ENCODE peak calls at places on chromosomes 5 and 9, in six cellular contexts. W is fibroblast of the aortic adventitia, P is T1000, O is neural crest cell, I is GM23248, T is T-helper 1 cell. M is an unnamed sample.

GRCh38 chr5:120919017-120919416 is 454.9 kb downstream of the PRR16 start:
- DNase-seq in T (no peak), P (no peak), I (peak; percentile 5), O (no peak), W (no peak), M (no peak)

GRCh38 chr9:114423181-114423580 is 35.4 kb upstream of the AKNA start:
- DNase-seq in I (no peak), P (no peak), T (no peak), O (no peak), W (no peak), M (no peak)

GRCh38 chr5:79774171-79774854 is 84.7 kb downstream of the CMYA5 start:
- DNase-seq in W (peak; percentile 12), T (no peak), I (peak; percentile 59), O (peak; percentile 2), P (no peak), M (no peak)

GRCh38 chr5:157799578-157799977 is 56.1 kb downstream of the LSM11 start:
- DNase-seq in W (no peak), P (no peak), I (no peak), O (no peak), T (no peak), M (no peak)

GRCh38 chr5:137470111-137470920 is 28.8 kb downstream of the SPOCK1 start:
- DNase-seq in O (no peak), I (peak; percentile 99), W (peak; percentile 98), P (peak; percentile 71), T (no peak), M (no peak)

GRCh38 chr5:41537581-41537980 is 27.2 kb upstream of the PLCXD3 start:
- DNase-seq in W (no peak), T (no peak), P (no peak), I (no peak), O (no peak), M (no peak)

GRCh38 chr9:127158995-127159801 is 36.8 kb upstream of the ANGPTL2 start:
- DNase-seq in T (no peak), W (peak; percentile 73), I (peak; percentile 96), P (no peak), O (peak; percentile 16), M (peak; percentile 84)

GRCh38 chr9:107792596-107792995 is 303.0 kb upstream of the KLF4 start:
- DNase-seq in I (no peak), T (no peak), P (no peak), O (no peak), W (no peak), M (no peak)

GRCh38 chr9:133558191-133559126 is 24.0 kb downstream of the ADAMTSL2 start:
- DNase-seq in P (no peak), T (no peak), W (peak; percentile 77), I (peak; percentile 95), O (peak; percentile 39), M (peak; percentile 34)

GRCh38 chr9:36781532-36781931 is 208.8 kb downstream of the MELK start:
- DNase-seq in P (no peak), W (no peak), T (no peak), I (no peak), O (no peak), M (peak; percentile 81)

GRCh38 chr5:131814990-131815389 is 18.2 kb upstream of the FNIP1 start:
- DNase-seq in O (no peak), W (peak; percentile 88), T (no peak), I (peak; percentile 68), P (peak; percentile 53), M (no peak)

GRCh38 chr5:133129192-133129748 is 77.5 kb downstream of the HSPA4 start:
- DNase-seq in T (no peak), I (no peak), O (no peak), P (no peak), W (no peak), M (no peak)

GRCh38 chr9:89528131-89528530 is 30.2 kb upstream of the SEMA4D start:
- DNase-seq in O (no peak), P (no peak), W (no peak), I (no peak), T (no peak), M (no peak)

GRCh38 chr5:14628346-14628745 is 36.2 kb upstream of the OTULIN start:
- DNase-seq in O (peak; percentile 68), W (peak; percentile 73), T (peak; percentile 21), I (peak; percentile 65), P (peak; percentile 3), M (peak; percentile 63)

GRCh38 chr9:93126151-93126781 is 7.8 kb downstream of the NINJ1 start:
- DNase-seq in P (no peak), W (no peak), T (peak; percentile 7), I (no peak), O (no peak), M (no peak)

GRCh38 chr9:35605336-35606137 is 475 bp downstream of the TESK1 start:
- DNase-seq in W (peak; percentile 3), P (no peak), I (peak; percentile 49), O (peak; percentile 8), T (no peak), M (no peak)

GRCh38 chr9:15018238-15018637 is 108.0 kb upstream of the FREM1 start:
- DNase-seq in W (no peak), P (no peak), O (no peak), T (no peak), I (no peak), M (no peak)

GRCh38 chr9:124559871-124560270 is 52.7 kb upstream of the NR5A1 start:
- DNase-seq in O (no peak), W (no peak), T (no peak), I (peak; percentile 49), P (no peak), M (no peak)

GRCh38 chr9:135440620-135441019 is 39.0 kb upstream of the PPP1R26 start:
- DNase-seq in O (no peak), W (no peak), I (no peak), P (no peak), T (no peak), M (no peak)

GRCh38 chr9:37951671-37952579 is 48.0 kb upstream of the SLC25A51 start:
- DNase-seq in T (no peak), I (peak; percentile 26), P (no peak), O (no peak), W (no peak), M (no peak)

GRCh38 chr5:94218374-94218773 is 400.0 kb downstream of the KIAA0825 start:
- DNase-seq in T (no peak), P (peak; percentile 43), I (peak; percentile 88), O (no peak), W (peak; percentile 79), M (no peak)

GRCh38 chr9:82327641-82328040 is 339.1 kb downstream of the SPATA31D1 start:
- DNase-seq in P (no peak), T (no peak), O (no peak), I (no peak), W (no peak), M (no peak)

GRCh38 chr5:1546556-1546955 is 22.8 kb upstream of the LPCAT1 start:
- DNase-seq in T (no peak), W (no peak), I (no peak), P (no peak), O (no peak), M (peak; percentile 7)

GRCh38 chr9:113409481-113409880 is 994 bp downstream of the POLE3 start:
- DNase-seq in T (no peak), W (no peak), P (no peak), O (no peak), I (peak; percentile 44), M (no peak)

GRCh38 chr5:34652916-34653315 is 3.2 kb upstream of the RAI14 start:
- DNase-seq in O (no peak), P (no peak), T (no peak), W (peak; percentile 92), I (peak; percentile 74), M (no peak)

GRCh38 chr5:144202725-144203124 is 32.1 kb downstream of the KCTD16 start:
- DNase-seq in O (no peak), P (no peak), I (no peak), T (no peak), W (no peak), M (no peak)

GRCh38 chr5:104659497-104659896 is 1096.9 kb upstream of the NUDT12 start:
- DNase-seq in P (no peak), O (no peak), T (no peak), W (no peak), I (no peak), M (no peak)

GRCh38 chr9:32571969-32572899 is 725 bp downstream of the NDUFB6 start:
- DNase-seq in O (peak; percentile 31), P (no peak), W (peak; percentile 79), T (peak; percentile 66), I (peak; percentile 90), M (peak; percentile 67)

GRCh38 chr9:86246752-86247161 is 12.7 kb downstream of the C9orf153 start:
- DNase-seq in O (no peak), I (no peak), P (no peak), T (no peak), W (no peak), M (no peak)

GRCh38 chr9:77498891-77499290 is 149.2 kb downstream of the GNA14 start:
- DNase-seq in W (peak; percentile 92), O (no peak), I (no peak), T (no peak), P (no peak), M (no peak)

GRCh38 chr5:130109152-130109551 is 204.9 kb downstream of the CHSY3 start:
- DNase-seq in T (no peak), O (no peak), I (peak; percentile 59), P (no peak), W (peak; percentile 65), M (no peak)

GRCh38 chr5:91474201-91474600 is 91.1 kb upstream of the ARRDC3 start:
- DNase-seq in O (no peak), P (no peak), I (no peak), T (no peak), W (no peak), M (no peak)